ENCODE peak calls at places on chromosome 20, in seven cellular contexts. T is K562, K is HepG2, P is H1, W is HCT116, S is A549, Q is GM12878. V is an unnamed sample.
A peak's percentile ranks its signal among the peaks of the same experiment; 100 is the strongest.

GRCh38 chr20:46458891-46459750 is 52.7 kb upstream of the ELMO2 start:
- DNase-seq in K (no peak), P (peak; percentile 76), Q (peak; percentile 8), T (no peak), W (no peak), S (no peak), V (no peak)

GRCh38 chr20:8271727-8272126 is 139.7 kb downstream of the PLCB1 start:
- DNase-seq in T (no peak), S (no peak), W (no peak), K (no peak), Q (no peak), P (no peak), V (peak; percentile 15)

GRCh38 chr20:20823469-20823868 is 111.0 kb upstream of the RALGAPA2 start:
- DNase-seq in P (no peak), W (no peak), K (no peak), Q (no peak), T (no peak), S (no peak), V (no peak)

GRCh38 chr20:60224914-60225313 is 266.7 kb downstream of the CDH26 start:
- DNase-seq in T (peak; percentile 44), W (no peak), S (peak; percentile 31), K (peak; percentile 38), Q (no peak), P (no peak), V (no peak)

GRCh38 chr20:8116067-8116811 is 15.8 kb upstream of the PLCB1 start:
- DNase-seq in K (peak; percentile 30), P (no peak), S (no peak), Q (no peak), T (no peak), W (no peak), V (peak; percentile 91)

GRCh38 chr20:46206025-46206424 is 87.9 kb downstream of the CD40 start:
- DNase-seq in Q (peak; percentile 12), T (peak; percentile 69), W (no peak), S (no peak), P (no peak), K (no peak), V (peak; percentile 28)

GRCh38 chr20:45098096-45098773 is 2.7 kb downstream of the KCNS1 start:
- DNase-seq in Q (no peak), S (no peak), W (no peak), T (no peak), K (no peak), P (peak; percentile 36), V (no peak)

GRCh38 chr20:47502801-47503239 is 1.1 kb downstream of the NCOA3 start:
- DNase-seq in S (peak; percentile 52), P (no peak), W (no peak), Q (no peak), T (peak; percentile 37), K (peak; percentile 52), V (peak; percentile 62)

GRCh38 chr20:1722513-1723050 is 65.0 kb upstream of the SIRPG start:
- DNase-seq in Q (no peak), W (no peak), P (no peak), S (no peak), T (no peak), K (no peak), V (no peak)

GRCh38 chr20:49054032-49054643 is 8.0 kb downstream of the CSE1L start:
- DNase-seq in W (no peak), K (no peak), Q (peak; percentile 20), P (no peak), S (no peak), T (peak; percentile 14), V (no peak)
- H3K4me2 ChIP-seq in W (no peak overlapping the region), K (no peak overlapping the region), Q (peak overlapping the region; percentile 85), P (peak overlapping the region; percentile 15), S (no peak overlapping the region), T (no peak overlapping the region), V (no peak overlapping the region)

DNA sequence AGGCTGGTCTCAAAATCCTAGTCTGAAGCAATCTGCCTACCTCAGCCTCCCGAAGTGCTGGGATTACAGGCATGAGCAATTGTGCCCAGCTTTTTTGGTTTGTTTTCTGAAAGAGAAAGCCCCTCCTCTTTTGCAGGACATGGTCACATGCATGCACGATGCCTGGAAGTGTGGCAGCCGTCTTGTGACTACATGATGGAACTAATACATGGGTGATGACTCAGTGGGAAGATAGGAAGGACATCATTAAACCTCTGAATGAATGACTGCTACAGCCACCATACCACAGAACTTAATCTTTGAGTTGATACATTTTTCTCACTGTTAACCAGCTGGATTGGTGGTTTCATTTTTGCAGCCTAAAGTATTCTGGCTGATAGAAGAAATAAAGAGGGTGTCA is 13.4 kb upstream of the CTNNBL1 start:
- DNase-seq in P (no peak), Q (no peak), T (no peak), K (no peak), S (no peak), W (no peak), V (no peak)
- TF ChIP-seq CEBPB in P (no peak), Q (no peak), T (no peak), K (no peak), S (no peak), W (no peak), V (no peak)

DNA sequence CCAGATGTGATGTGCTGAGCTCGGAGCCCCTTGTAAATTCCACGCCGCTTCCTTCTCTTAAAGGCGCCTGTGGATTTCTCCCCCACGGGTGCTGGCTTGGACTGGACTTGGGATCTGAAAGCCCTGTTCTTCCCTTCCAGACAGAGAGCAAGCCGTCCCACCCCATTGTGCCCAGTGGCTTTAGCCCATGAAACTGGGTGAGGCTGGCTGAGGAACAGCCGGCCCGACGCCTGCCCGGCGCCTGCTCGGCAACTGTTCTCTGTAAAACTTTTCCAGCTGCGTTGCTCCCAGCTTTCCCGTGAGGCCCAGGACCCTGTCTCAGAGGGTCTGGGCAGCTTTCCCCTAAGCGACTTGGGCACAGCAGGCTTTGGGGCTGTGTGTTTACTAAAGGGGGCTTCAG is 359.8 kb downstream of the TAF4 start:
- DNase-seq in Q (no peak), P (no peak), S (no peak), W (no peak), K (no peak), T (no peak), V (no peak)
- H3K4me2 ChIP-seq in Q (no peak overlapping the region), P (no peak overlapping the region), S (no peak overlapping the region), W (no peak overlapping the region), K (no peak overlapping the region), T (no peak overlapping the region), V (no peak overlapping the region)

DNA sequence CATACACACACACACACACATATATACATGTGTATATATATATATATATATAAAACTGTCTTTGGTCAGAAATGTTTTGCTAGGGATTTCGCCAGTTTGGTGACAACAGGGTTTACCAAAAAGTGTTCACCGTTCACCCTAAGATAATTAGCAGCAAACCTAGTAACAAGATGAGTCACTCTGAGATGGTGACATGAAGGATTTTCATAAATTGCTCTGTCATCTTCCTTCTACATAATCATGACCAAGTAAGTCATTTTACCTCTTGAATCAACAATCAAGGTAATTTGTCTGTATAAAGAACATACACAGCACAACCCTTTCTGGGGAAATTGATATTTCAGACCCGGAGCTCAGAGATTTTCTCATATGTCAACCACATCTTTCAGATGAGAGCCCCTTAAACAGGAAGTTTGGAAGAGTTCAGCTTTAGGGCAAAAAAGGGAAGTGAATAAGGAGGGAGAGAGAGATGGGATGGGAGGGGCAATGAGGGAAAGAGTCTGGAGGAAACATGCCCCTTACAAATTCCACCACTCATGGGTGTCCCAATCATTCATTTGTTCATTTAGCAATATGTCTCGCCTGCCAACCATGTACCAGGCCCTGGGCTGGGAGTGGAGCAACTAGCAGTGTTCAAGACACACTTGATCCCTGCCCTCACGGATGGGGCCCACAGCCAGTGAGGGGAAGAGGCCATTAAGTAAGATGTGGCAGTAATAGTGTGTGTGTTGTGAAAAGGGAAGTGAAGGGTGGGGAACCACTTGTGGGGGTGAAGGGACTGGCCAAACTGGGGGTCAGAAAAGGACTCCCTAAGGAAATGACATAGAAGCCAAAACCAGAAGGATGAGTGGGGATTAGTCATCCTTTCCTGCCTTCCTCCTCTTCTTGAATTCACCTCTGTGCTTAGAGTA is 191.0 kb downstream of the MAFB start:
- DNase-seq in Q (peak; percentile 7), P (no peak), S (no peak), T (peak; percentile 17), K (no peak), W (no peak), V (no peak)
- TF ChIP-seq CEBPB in Q (no peak), P (no peak), S (no peak), T (no peak), K (no peak), W (no peak), V (no peak)

GRCh38 chr20:50750145-50750671 is 18.8 kb downstream of the PARD6B start:
- DNase-seq in S (no peak), K (no peak), T (no peak), P (no peak), Q (no peak), W (no peak), V (no peak)

GRCh38 chr20:50753152-50753551 is 21.8 kb downstream of the PARD6B start:
- DNase-seq in T (no peak), P (no peak), S (no peak), W (no peak), Q (no peak), K (no peak), V (no peak)

GRCh38 chr20:50758469-50758868 is 27.1 kb downstream of the PARD6B start:
- DNase-seq in K (no peak), T (no peak), S (no peak), P (no peak), Q (no peak), W (no peak), V (peak; percentile 24)

GRCh38 chr20:50756447-50756846 is 25.1 kb downstream of the PARD6B start:
- DNase-seq in S (no peak), P (no peak), K (no peak), W (no peak), T (no peak), Q (no peak), V (no peak)

GRCh38 chr20:50754420-50754819 is 23.0 kb downstream of the PARD6B start:
- DNase-seq in K (no peak), W (no peak), T (no peak), Q (no peak), S (no peak), P (no peak), V (no peak)
- H3K4me2 ChIP-seq in K (no peak overlapping the region), W (no peak overlapping the region), T (no peak overlapping the region), Q (no peak overlapping the region), S (no peak overlapping the region), P (no peak overlapping the region), V (no peak overlapping the region)

DNA sequence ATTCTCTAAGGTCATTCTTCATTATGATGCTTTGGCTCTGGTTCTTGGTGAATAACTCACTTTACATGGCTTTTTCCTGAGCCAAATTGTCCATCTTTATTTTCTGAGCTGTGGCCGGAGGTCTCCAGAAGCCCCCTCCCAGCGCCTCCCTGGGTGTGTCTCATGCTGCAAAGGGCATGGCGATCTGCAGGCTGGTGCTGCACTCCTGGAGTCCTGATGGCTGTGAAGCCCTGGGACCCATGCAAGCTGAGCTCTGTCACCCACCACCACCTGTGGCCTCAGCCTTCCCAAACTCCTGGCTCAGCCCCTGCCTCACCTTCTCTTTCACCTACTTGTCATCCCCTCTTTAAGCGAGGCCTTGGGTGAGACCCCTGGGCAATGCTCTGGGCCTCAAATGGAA is 96.9 kb downstream of the CEBPB start:
- DNase-seq in P (no peak), T (no peak), W (no peak), Q (no peak), S (no peak), K (no peak), V (no peak)
- TF ChIP-seq CEBPB in P (no peak), T (no peak), W (no peak), Q (no peak), S (no peak), K (no peak), V (no peak)

DNA sequence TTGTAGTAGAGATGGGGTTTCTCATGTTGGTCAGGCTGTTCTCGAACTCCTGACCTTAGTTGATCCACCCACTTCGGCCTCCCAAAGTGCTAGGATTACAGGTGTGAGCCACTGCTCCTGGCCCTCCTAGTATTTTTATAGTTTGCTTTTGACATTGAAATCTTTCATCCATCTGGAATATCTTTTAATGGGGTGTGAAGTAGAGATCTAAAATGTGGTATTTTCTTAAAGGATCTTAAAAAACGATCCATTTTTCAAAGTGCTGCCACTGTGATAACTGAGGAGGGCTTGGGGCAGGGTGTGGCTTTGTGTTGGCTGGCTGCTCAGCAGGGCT is 23.1 kb downstream of the CDS2 start:
- DNase-seq in T (no peak), K (no peak), Q (no peak), P (no peak), S (no peak), W (no peak), V (no peak)
- H3K4me2 ChIP-seq in T (peak overlapping the region; percentile 11), K (peak overlapping the region; percentile 84), Q (no peak overlapping the region), P (no peak overlapping the region), S (no peak overlapping the region), W (peak overlapping the region; percentile 45), V (no peak overlapping the region)

V was measured in IMR-90.